ENCODE peak calls at places on chromosomes 4 and X, in nine cellular contexts. One of them, this sample, is unnamed.

GRCh38 chr4:38124961-38125360 is 164.8 kb downstream of the PTTG2 start:
- DNase-seq in HT-29: no peak
- DNase-seq in occipital lobe: no peak
- DNase-seq in NCI-H1105: no peak
- DNase-seq in stomach: no peak
- DNase-seq in left ventricle myocardium inferior: no peak
- DNase-seq in HFF-Myc: no peak
- DNase-seq in kidney tubule cell: no peak
- DNase-seq in osteocyte: no peak
- DNase-seq in this sample: no peak

GRCh38 chrX:12113321-12113720 is 25.0 kb upstream of the FRMPD4 start:
- DNase-seq in kidney tubule cell: no peak
- DNase-seq in osteocyte: no peak
- DNase-seq in HFF-Myc: no peak
- DNase-seq in left ventricle myocardium inferior: no peak
- DNase-seq in stomach: no peak
- DNase-seq in HT-29: no peak
- DNase-seq in occipital lobe: no peak
- DNase-seq in NCI-H1105: no peak
- DNase-seq in this sample: no peak

GRCh38 chrX:116435597-116435996 is 809 bp upstream of the SLC6A14 start:
- DNase-seq in stomach: no peak
- DNase-seq in osteocyte: no peak
- DNase-seq in kidney tubule cell: no peak
- DNase-seq in left ventricle myocardium inferior: no peak
- DNase-seq in NCI-H1105: no peak
- DNase-seq in HT-29: no peak
- DNase-seq in occipital lobe: no peak
- DNase-seq in HFF-Myc: no peak
- DNase-seq in this sample: no peak

GRCh38 chrX:13761606-13762005 is 27.1 kb downstream of the OFD1 start:
- DNase-seq in HT-29: no peak
- DNase-seq in stomach: no peak
- DNase-seq in NCI-H1105: no peak
- DNase-seq in occipital lobe: no peak
- DNase-seq in HFF-Myc: no peak
- DNase-seq in kidney tubule cell: peak
- DNase-seq in osteocyte: no peak
- DNase-seq in left ventricle myocardium inferior: no peak
- DNase-seq in this sample: no peak

GRCh38 chr4:54840992-54841768 is 183.4 kb downstream of the KIT start:
- DNase-seq in osteocyte: no peak
- DNase-seq in occipital lobe: no peak
- DNase-seq in left ventricle myocardium inferior: no peak
- DNase-seq in kidney tubule cell: no peak
- DNase-seq in HFF-Myc: no peak
- DNase-seq in HT-29: peak
- DNase-seq in stomach: peak
- DNase-seq in NCI-H1105: no peak
- DNase-seq in this sample: peak

GRCh38 chr4:148730766-148731165 is 288.6 kb upstream of the NR3C2 start:
- DNase-seq in kidney tubule cell: peak
- DNase-seq in HT-29: no peak
- DNase-seq in occipital lobe: no peak
- DNase-seq in stomach: no peak
- DNase-seq in HFF-Myc: no peak
- DNase-seq in osteocyte: no peak
- DNase-seq in left ventricle myocardium inferior: no peak
- DNase-seq in NCI-H1105: no peak
- DNase-seq in this sample: no peak

GRCh38 chrX:43386872-43387271 is 269.2 kb upstream of the MAOA start:
- DNase-seq in kidney tubule cell: no peak
- DNase-seq in occipital lobe: no peak
- DNase-seq in left ventricle myocardium inferior: no peak
- DNase-seq in NCI-H1105: no peak
- DNase-seq in osteocyte: no peak
- DNase-seq in HT-29: no peak
- DNase-seq in stomach: no peak
- DNase-seq in HFF-Myc: no peak
- DNase-seq in this sample: no peak

GRCh38 chr4:132572210-132572609 is 576.9 kb upstream of the PCDH10 start:
- DNase-seq in kidney tubule cell: no peak
- DNase-seq in HFF-Myc: no peak
- DNase-seq in osteocyte: no peak
- DNase-seq in occipital lobe: no peak
- DNase-seq in NCI-H1105: no peak
- DNase-seq in left ventricle myocardium inferior: no peak
- DNase-seq in HT-29: no peak
- DNase-seq in stomach: no peak
- DNase-seq in this sample: no peak

GRCh38 chrX:21166302-21166982 is 207.8 kb upstream of the CNKSR2 start:
- DNase-seq in stomach: no peak
- DNase-seq in kidney tubule cell: peak
- DNase-seq in HT-29: no peak
- DNase-seq in occipital lobe: no peak
- DNase-seq in osteocyte: no peak
- DNase-seq in NCI-H1105: no peak
- DNase-seq in left ventricle myocardium inferior: no peak
- DNase-seq in HFF-Myc: no peak
- DNase-seq in this sample: no peak

GRCh38 chr4:147822128-147822527 is 90.2 kb downstream of the ARHGAP10 start:
- DNase-seq in occipital lobe: no peak
- DNase-seq in HT-29: no peak
- DNase-seq in left ventricle myocardium inferior: peak
- DNase-seq in osteocyte: no peak
- DNase-seq in kidney tubule cell: peak
- DNase-seq in HFF-Myc: no peak
- DNase-seq in stomach: peak
- DNase-seq in NCI-H1105: peak
- DNase-seq in this sample: no peak